ENCODE peak calls at places on chromosome 5, in eight cellular contexts. One of them, this sample, is unnamed.

GRCh38 chr5:175035882-175036533 is 311.6 kb downstream of the MSX2 start:
- DNase-seq in NCI-H2029: no peak
- DNase-seq in NCI-H460: no peak
- DNase-seq in HTR-8/SVneo: no peak
- DNase-seq in ELF-1: peak; percentile 2
- DNase-seq in GM04503: no peak
- DNase-seq in NCI-H1092: no peak
- DNase-seq in adipocyte: no peak
- DNase-seq in this sample: no peak

GRCh38 chr5:16726538-16726946 is 109.7 kb upstream of the RETREG1 start:
- DNase-seq in NCI-H2029: peak; percentile 58
- DNase-seq in NCI-H460: no peak
- DNase-seq in HTR-8/SVneo: no peak
- DNase-seq in ELF-1: no peak
- DNase-seq in GM04503: no peak
- DNase-seq in NCI-H1092: no peak
- DNase-seq in adipocyte: no peak
- DNase-seq in this sample: peak; percentile 43

GRCh38 chr5:147467973-147468508 is 41.8 kb downstream of the DPYSL3 start:
- DNase-seq in NCI-H2029: no peak
- DNase-seq in NCI-H460: no peak
- DNase-seq in HTR-8/SVneo: no peak
- DNase-seq in ELF-1: no peak
- DNase-seq in GM04503: no peak
- DNase-seq in NCI-H1092: no peak
- DNase-seq in adipocyte: peak; percentile 62
- DNase-seq in this sample: no peak

GRCh38 chr5:7533941-7534340 is 138.0 kb downstream of the ADCY2 start:
- DNase-seq in NCI-H2029: no peak
- DNase-seq in NCI-H460: no peak
- DNase-seq in HTR-8/SVneo: no peak
- DNase-seq in ELF-1: no peak
- DNase-seq in GM04503: no peak
- DNase-seq in NCI-H1092: no peak
- DNase-seq in adipocyte: no peak
- DNase-seq in this sample: no peak

GRCh38 chr5:150209020-150209635 is 19.3 kb downstream of the SLC6A7 start:
- DNase-seq in NCI-H2029: no peak
- DNase-seq in NCI-H460: peak; percentile 99
- DNase-seq in HTR-8/SVneo: no peak
- DNase-seq in ELF-1: peak; percentile 51
- DNase-seq in GM04503: no peak
- DNase-seq in NCI-H1092: no peak
- DNase-seq in adipocyte: peak; percentile 28
- DNase-seq in this sample: no peak

GRCh38 chr5:124511791-124512190 is 234.6 kb downstream of the ZNF608 start:
- DNase-seq in NCI-H2029: no peak
- DNase-seq in NCI-H460: no peak
- DNase-seq in HTR-8/SVneo: no peak
- DNase-seq in ELF-1: no peak
- DNase-seq in GM04503: no peak
- DNase-seq in NCI-H1092: no peak
- DNase-seq in adipocyte: no peak
- DNase-seq in this sample: no peak

GRCh38 chr5:59139695-59140094 is 556.8 kb downstream of the RAB3C start:
- DNase-seq in NCI-H2029: no peak
- DNase-seq in NCI-H460: no peak
- DNase-seq in HTR-8/SVneo: no peak
- DNase-seq in ELF-1: no peak
- DNase-seq in GM04503: no peak
- DNase-seq in NCI-H1092: no peak
- DNase-seq in adipocyte: no peak
- DNase-seq in this sample: no peak

GRCh38 chr5:145221416-145221815 is 613.7 kb downstream of the PRELID2 start:
- DNase-seq in NCI-H2029: no peak
- DNase-seq in NCI-H460: no peak
- DNase-seq in HTR-8/SVneo: no peak
- DNase-seq in ELF-1: no peak
- DNase-seq in GM04503: no peak
- DNase-seq in NCI-H1092: no peak
- DNase-seq in adipocyte: no peak
- DNase-seq in this sample: no peak

GRCh38 chr5:179858241-179858585 is 404 bp downstream of the MRNIP start:
- DNase-seq in NCI-H2029: no peak
- DNase-seq in NCI-H460: no peak
- DNase-seq in HTR-8/SVneo: peak; percentile 35
- DNase-seq in ELF-1: no peak
- DNase-seq in GM04503: no peak
- DNase-seq in NCI-H1092: no peak
- DNase-seq in adipocyte: peak; percentile 68
- DNase-seq in this sample: peak; percentile 64

GRCh38 chr5:157915638-157916037 is 56.7 kb upstream of the CLINT1 start:
- DNase-seq in NCI-H2029: peak; percentile 98
- DNase-seq in NCI-H460: no peak
- DNase-seq in HTR-8/SVneo: no peak
- DNase-seq in ELF-1: no peak
- DNase-seq in GM04503: no peak
- DNase-seq in NCI-H1092: peak; percentile 91
- DNase-seq in adipocyte: no peak
- DNase-seq in this sample: no peak

GRCh38 chr5:67002832-67003231 is 193.8 kb downstream of the CD180 start:
- DNase-seq in NCI-H2029: no peak
- DNase-seq in NCI-H460: no peak
- DNase-seq in HTR-8/SVneo: no peak
- DNase-seq in ELF-1: no peak
- DNase-seq in GM04503: no peak
- DNase-seq in NCI-H1092: no peak
- DNase-seq in adipocyte: peak; percentile 38
- DNase-seq in this sample: no peak

GRCh38 chr5:24381861-24382460 is 262.8 kb downstream of the CDH10 start:
- DNase-seq in NCI-H2029: no peak
- DNase-seq in NCI-H460: no peak
- DNase-seq in HTR-8/SVneo: peak; percentile 38
- DNase-seq in ELF-1: peak; percentile 6
- DNase-seq in GM04503: no peak
- DNase-seq in NCI-H1092: no peak
- DNase-seq in adipocyte: no peak
- DNase-seq in this sample: no peak

GRCh38 chr5:134100283-134101011 is 14.0 kb upstream of the TCF7 start:
- DNase-seq in NCI-H2029: no peak
- DNase-seq in NCI-H460: no peak
- DNase-seq in HTR-8/SVneo: no peak
- DNase-seq in ELF-1: peak; percentile 83
- DNase-seq in GM04503: no peak
- DNase-seq in NCI-H1092: no peak
- DNase-seq in adipocyte: peak; percentile 69
- DNase-seq in this sample: peak; percentile 96

GRCh38 chr5:14359069-14360043 is 216.2 kb downstream of the TRIO start:
- DNase-seq in NCI-H2029: no peak
- DNase-seq in NCI-H460: no peak
- DNase-seq in HTR-8/SVneo: no peak
- DNase-seq in ELF-1: no peak
- DNase-seq in GM04503: no peak
- DNase-seq in NCI-H1092: no peak
- DNase-seq in adipocyte: no peak
- DNase-seq in this sample: no peak

GRCh38 chr5:58135571-58136335 is 324.1 kb downstream of the PLK2 start:
- DNase-seq in NCI-H2029: no peak
- DNase-seq in NCI-H460: no peak
- DNase-seq in HTR-8/SVneo: no peak
- DNase-seq in ELF-1: no peak
- DNase-seq in GM04503: peak; percentile 29
- DNase-seq in NCI-H1092: no peak
- DNase-seq in adipocyte: peak; percentile 45
- DNase-seq in this sample: no peak

GRCh38 chr5:28301676-28302075 is 1263.3 kb upstream of the CDH9 start:
- DNase-seq in NCI-H2029: no peak
- DNase-seq in NCI-H460: peak; percentile 20
- DNase-seq in HTR-8/SVneo: peak; percentile 34
- DNase-seq in ELF-1: peak; percentile 28
- DNase-seq in GM04503: no peak
- DNase-seq in NCI-H1092: no peak
- DNase-seq in adipocyte: peak; percentile 61
- DNase-seq in this sample: no peak

GRCh38 chr5:94776167-94776566 is 157.7 kb downstream of the SLF1 start:
- DNase-seq in NCI-H2029: no peak
- DNase-seq in NCI-H460: peak; percentile 33
- DNase-seq in HTR-8/SVneo: no peak
- DNase-seq in ELF-1: no peak
- DNase-seq in GM04503: no peak
- DNase-seq in NCI-H1092: no peak
- DNase-seq in adipocyte: peak; percentile 61
- DNase-seq in this sample: no peak

GRCh38 chr5:52481216-52481615 is 306.5 kb upstream of the ITGA1 start:
- DNase-seq in NCI-H2029: no peak
- DNase-seq in NCI-H460: no peak
- DNase-seq in HTR-8/SVneo: no peak
- DNase-seq in ELF-1: no peak
- DNase-seq in GM04503: no peak
- DNase-seq in NCI-H1092: no peak
- DNase-seq in adipocyte: no peak
- DNase-seq in this sample: no peak

GRCh38 chr5:2298746-2299145 is 416.0 kb upstream of the IRX4 start:
- DNase-seq in NCI-H2029: peak; percentile 59
- DNase-seq in NCI-H460: no peak
- DNase-seq in HTR-8/SVneo: no peak
- DNase-seq in ELF-1: no peak
- DNase-seq in GM04503: no peak
- DNase-seq in NCI-H1092: peak; percentile 52
- DNase-seq in adipocyte: no peak
- DNase-seq in this sample: no peak